ENCODE peak calls at places on chromosomes 1 and 21, in five cellular contexts. One of them, this sample, is unnamed.

GRCh38 chr1:27392096-27392777 is at the start of gene GPR3:
- DNase-seq in CD8-positive, alpha-beta memory T cell: peak; percentile 92
- DNase-seq in progenitor cell of endocrine pancreas: peak; percentile 82
- DNase-seq in mammary epithelial cell: peak; percentile 84
- DNase-seq in tibial artery: peak; percentile 87
- DNase-seq in this sample: peak; percentile 81

GRCh38 chr1:66416295-66416694 is 117.7 kb upstream of the SGIP1 start:
- DNase-seq in CD8-positive, alpha-beta memory T cell: no peak
- DNase-seq in progenitor cell of endocrine pancreas: no peak
- DNase-seq in mammary epithelial cell: peak; percentile 12
- DNase-seq in tibial artery: no peak
- DNase-seq in this sample: no peak

GRCh38 chr1:227934476-227935313 is 13.0 kb downstream of the WNT9A start:
- DNase-seq in CD8-positive, alpha-beta memory T cell: no peak
- DNase-seq in progenitor cell of endocrine pancreas: no peak
- DNase-seq in mammary epithelial cell: peak; percentile 97
- DNase-seq in tibial artery: peak; percentile 51
- DNase-seq in this sample: no peak

GRCh38 chr1:161185282-161185682 is 8.0 kb upstream of the B4GALT3 start:
- DNase-seq in CD8-positive, alpha-beta memory T cell: peak; percentile 64
- DNase-seq in progenitor cell of endocrine pancreas: no peak
- DNase-seq in mammary epithelial cell: no peak
- DNase-seq in tibial artery: peak; percentile 86
- DNase-seq in this sample: no peak

GRCh38 chr1:8943516-8943896 is 2.2 kb upstream of the CA6 start:
- DNase-seq in CD8-positive, alpha-beta memory T cell: no peak
- DNase-seq in progenitor cell of endocrine pancreas: no peak
- DNase-seq in mammary epithelial cell: no peak
- DNase-seq in tibial artery: no peak
- DNase-seq in this sample: no peak

GRCh38 chr1:119071321-119071720 is 69.1 kb downstream of the WARS2 start:
- DNase-seq in CD8-positive, alpha-beta memory T cell: no peak
- DNase-seq in progenitor cell of endocrine pancreas: no peak
- DNase-seq in mammary epithelial cell: no peak
- DNase-seq in tibial artery: no peak
- DNase-seq in this sample: no peak

GRCh38 chr21:33794586-33794985 is 121.0 kb downstream of the ATP5PO start:
- DNase-seq in CD8-positive, alpha-beta memory T cell: no peak
- DNase-seq in progenitor cell of endocrine pancreas: no peak
- DNase-seq in mammary epithelial cell: no peak
- DNase-seq in tibial artery: no peak
- DNase-seq in this sample: no peak

GRCh38 chr21:45596704-45597318 is 46.7 kb upstream of the PCBP3 start:
- DNase-seq in CD8-positive, alpha-beta memory T cell: peak; percentile 81
- DNase-seq in progenitor cell of endocrine pancreas: peak; percentile 75
- DNase-seq in mammary epithelial cell: peak; percentile 21
- DNase-seq in tibial artery: peak; percentile 74
- DNase-seq in this sample: peak; percentile 40

GRCh38 chr1:61077676-61078521 is 4.5 kb upstream of the NFIA start:
- DNase-seq in CD8-positive, alpha-beta memory T cell: peak; percentile 84
- DNase-seq in progenitor cell of endocrine pancreas: peak; percentile 54
- DNase-seq in mammary epithelial cell: peak; percentile 100
- DNase-seq in tibial artery: peak; percentile 94
- DNase-seq in this sample: peak; percentile 100

GRCh38 chr1:17120962-17121837 is 1.9 kb upstream of the PADI2 start:
- DNase-seq in CD8-positive, alpha-beta memory T cell: no peak
- DNase-seq in progenitor cell of endocrine pancreas: no peak
- DNase-seq in mammary epithelial cell: no peak
- DNase-seq in tibial artery: no peak
- DNase-seq in this sample: no peak

GRCh38 chr1:182120411-182121258 is 59.1 kb upstream of the ZNF648 start:
- DNase-seq in CD8-positive, alpha-beta memory T cell: no peak
- DNase-seq in progenitor cell of endocrine pancreas: no peak
- DNase-seq in mammary epithelial cell: peak; percentile 66
- DNase-seq in tibial artery: no peak
- DNase-seq in this sample: peak; percentile 93

GRCh38 chr1:18881642-18882431 is 20.5 kb downstream of the ALDH4A1 start:
- DNase-seq in CD8-positive, alpha-beta memory T cell: no peak
- DNase-seq in progenitor cell of endocrine pancreas: no peak
- DNase-seq in mammary epithelial cell: peak; percentile 47
- DNase-seq in tibial artery: no peak
- DNase-seq in this sample: no peak

GRCh38 chr1:225919906-225920305 is 4.1 kb downstream of the PYCR2 start:
- DNase-seq in CD8-positive, alpha-beta memory T cell: no peak
- DNase-seq in progenitor cell of endocrine pancreas: no peak
- DNase-seq in mammary epithelial cell: peak; percentile 83
- DNase-seq in tibial artery: peak; percentile 77
- DNase-seq in this sample: peak; percentile 4